ENCODE peak calls at places on chromosomes 3 and 15, in five cellular contexts. M, S, C, F and L are unnamed samples.

GRCh38 chr15:22845289-22845900 is 6.9 kb downstream of the NIPA2 start:
- DNase-seq in M (no peak), S (no peak), C (no peak), F (no peak), L (peak; percentile 20)

GRCh38 chr15:62989366-62990055 is 53.0 kb upstream of the TPM1 start:
- DNase-seq in M (no peak), S (no peak), C (no peak), F (no peak), L (peak; percentile 49)

GRCh38 chr3:9809615-9810356 is at the start of gene TTLL3:
- DNase-seq in M (peak; percentile 71), S (peak; percentile 66), C (peak; percentile 87), F (peak; percentile 84), L (peak; percentile 50)

GRCh38 chr3:152921351-152921750 is 86.4 kb downstream of the P2RY1 start:
- DNase-seq in M (no peak), S (no peak), C (no peak), F (no peak), L (no peak)

GRCh38 chr15:84765675-84766074 is 17.3 kb downstream of the ZNF592 start:
- DNase-seq in M (no peak), S (no peak), C (no peak), F (no peak), L (no peak)

GRCh38 chr3:172698650-172699049 is 12.2 kb downstream of the NCEH1 start:
- DNase-seq in M (no peak), S (no peak), C (no peak), F (no peak), L (no peak)

GRCh38 chr3:147921044-147921443 is 511.9 kb downstream of the ZIC1 start:
- DNase-seq in M (no peak), S (no peak), C (no peak), F (no peak), L (peak; percentile 59)

GRCh38 chr3:66582721-66583141 is 81.9 kb upstream of the LRIG1 start:
- DNase-seq in M (no peak), S (peak; percentile 62), C (no peak), F (no peak), L (peak; percentile 72)

GRCh38 chr3:7285502-7285901 is 424.6 kb downstream of the GRM7 start:
- DNase-seq in M (peak; percentile 2), S (no peak), C (no peak), F (peak; percentile 24), L (no peak)

GRCh38 chr15:42134617-42135243 is 21.7 kb downstream of the PLA2G4F start:
- DNase-seq in M (no peak), S (no peak), C (peak; percentile 17), F (no peak), L (no peak)

GRCh38 chr3:48428863-48429415 is 947 bp downstream of the PLXNB1 start:
- DNase-seq in M (peak; percentile 58), S (no peak), C (peak; percentile 69), F (peak; percentile 62), L (no peak)

GRCh38 chr3:152121292-152121654 is 147.5 kb upstream of the MBNL1 start:
- DNase-seq in M (no peak), S (no peak), C (no peak), F (no peak), L (peak; percentile 90)

GRCh38 chr3:172869797-172870518 is 119.4 kb downstream of the ECT2 start:
- DNase-seq in M (no peak), S (no peak), C (no peak), F (no peak), L (no peak)

GRCh38 chr15:101012326-101013040 is 93.3 kb downstream of the LRRK1 start:
- DNase-seq in M (no peak), S (no peak), C (peak; percentile 15), F (no peak), L (no peak)

GRCh38 chr15:44427756-44428724 is 611 bp downstream of the CTDSPL2 start:
- DNase-seq in M (peak; percentile 18), S (no peak), C (peak; percentile 70), F (no peak), L (peak; percentile 10)

GRCh38 chr3:154324919-154325318 is 632 bp upstream of the DHX36 start:
- DNase-seq in M (no peak), S (no peak), C (no peak), F (no peak), L (no peak)

GRCh38 chr15:24696855-24697254 is 21.3 kb downstream of the NPAP1 start:
- DNase-seq in M (no peak), S (no peak), C (no peak), F (no peak), L (no peak)

GRCh38 chr15:97140216-97140615 is 809.7 kb downstream of the NR2F2 start:
- DNase-seq in M (no peak), S (no peak), C (no peak), F (no peak), L (no peak)

GRCh38 chr3:130539005-130539404 is 22.0 kb downstream of the COL6A6 start:
- DNase-seq in M (peak; percentile 58), S (no peak), C (peak; percentile 37), F (peak; percentile 37), L (peak; percentile 31)

GRCh38 chr3:69999191-70000027 is at the start of gene SAMMSON:
- DNase-seq in M (no peak), S (no peak), C (no peak), F (no peak), L (peak; percentile 51)

GRCh38 chr3:56783644-56784451 is 17.9 kb downstream of the ARHGEF3 start:
- DNase-seq in M (no peak), S (peak; percentile 77), C (peak; percentile 76), F (peak; percentile 76), L (peak; percentile 94)

GRCh38 chr15:63524316-63525015 is 20.1 kb downstream of the USP3 start:
- DNase-seq in M (no peak), S (no peak), C (no peak), F (no peak), L (no peak)

GRCh38 chr15:59814409-59814808 is 125.3 kb upstream of the BNIP2 start:
- DNase-seq in M (no peak), S (no peak), C (no peak), F (no peak), L (no peak)

GRCh38 chr3:111681705-111682426 is 86.7 kb upstream of the ZBED2 start:
- DNase-seq in M (no peak), S (no peak), C (no peak), F (no peak), L (no peak)

GRCh38 chr3:172410702-172411477 is 37.4 kb downstream of the GHSR start:
- DNase-seq in M (no peak), S (no peak), C (no peak), F (no peak), L (no peak)

GRCh38 chr3:9994086-9994844 is 7.6 kb upstream of the EMC3 start:
- DNase-seq in M (no peak), S (no peak), C (no peak), F (no peak), L (peak; percentile 50)

GRCh38 chr3:106750092-106750491 is 627.1 kb upstream of the CCDC54 start:
- DNase-seq in M (no peak), S (no peak), C (no peak), F (no peak), L (no peak)

GRCh38 chr3:183296944-183297343 is 43.9 kb downstream of the B3GNT5 start:
- DNase-seq in M (no peak), S (no peak), C (no peak), F (no peak), L (no peak)

GRCh38 chr3:57086201-57086600 is 25.7 kb downstream of the SPATA12 start:
- DNase-seq in M (no peak), S (no peak), C (no peak), F (no peak), L (no peak)

GRCh38 chr3:185152433-185153169 is at the start of gene C3orf70:
- DNase-seq in M (peak; percentile 62), S (peak; percentile 44), C (peak; percentile 55), F (peak; percentile 39), L (peak; percentile 54)

GRCh38 chr3:10400050-10400748 is 79.3 kb upstream of the SEC13 start:
- DNase-seq in M (no peak), S (no peak), C (no peak), F (no peak), L (no peak)

GRCh38 chr15:59284768-59285368 is 78.2 kb downstream of the LDHAL6B start:
- DNase-seq in M (no peak), S (no peak), C (no peak), F (no peak), L (no peak)

DNA sequence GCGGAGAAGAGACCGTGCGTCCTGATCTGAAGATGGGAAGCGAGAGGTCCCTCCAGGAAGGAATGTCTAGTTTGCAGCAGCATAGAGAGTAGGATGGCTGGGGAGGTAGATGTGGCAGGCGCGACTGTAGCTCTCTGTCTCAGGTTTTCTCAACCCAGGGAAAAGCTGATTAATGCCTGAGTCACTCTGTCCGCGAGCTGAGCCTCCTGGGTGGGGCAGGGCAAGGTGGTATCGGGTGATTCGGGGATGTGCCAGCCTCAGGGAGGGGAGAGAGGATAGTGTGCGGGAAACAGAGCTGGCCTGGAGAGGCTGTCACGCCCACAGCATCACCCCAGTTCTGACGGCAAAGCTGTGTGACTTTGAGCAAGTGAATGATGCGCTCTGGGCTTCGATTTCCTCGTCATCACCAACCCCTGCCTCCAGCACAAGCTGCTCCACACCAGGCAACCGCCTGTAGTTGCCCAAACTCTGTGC is 28.4 kb downstream of the CPN2 start:
- DNase-seq in M (peak; percentile 25), S (no peak), C (no peak), F (no peak), L (peak; percentile 45)
- H3K4me3 ChIP-seq in M (peak overlapping the region; percentile 4), S (no peak overlapping the region), C (no peak overlapping the region), F (no peak overlapping the region), L (no peak overlapping the region)

DNA sequence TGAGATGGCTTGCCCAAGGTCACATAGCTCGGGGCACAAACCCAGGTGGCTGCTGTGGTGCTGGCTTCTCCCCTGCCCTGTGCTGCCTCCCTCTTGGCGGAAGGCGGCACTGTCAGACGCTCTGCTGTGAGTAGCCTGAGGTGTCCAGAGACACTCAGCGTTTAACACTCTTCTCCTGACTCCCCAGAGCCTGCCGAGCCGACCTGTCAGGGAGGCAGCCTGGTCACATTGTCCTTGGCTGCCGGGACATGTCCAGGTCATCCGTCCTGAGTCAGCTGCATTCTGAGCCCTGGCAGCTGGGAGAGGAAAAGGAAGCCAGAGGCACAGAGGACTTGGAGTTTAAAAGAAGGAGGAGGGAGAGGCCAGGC is 4.7 kb downstream of the LMAN1L start:
- DNase-seq in M (no peak), S (no peak), C (peak; percentile 66), F (peak; percentile 45), L (no peak)
- TF ChIP-seq CTCF in M (no peak), S (no peak), C (peak; percentile 38), F (peak; percentile 29), L (peak; percentile 25)

DNA sequence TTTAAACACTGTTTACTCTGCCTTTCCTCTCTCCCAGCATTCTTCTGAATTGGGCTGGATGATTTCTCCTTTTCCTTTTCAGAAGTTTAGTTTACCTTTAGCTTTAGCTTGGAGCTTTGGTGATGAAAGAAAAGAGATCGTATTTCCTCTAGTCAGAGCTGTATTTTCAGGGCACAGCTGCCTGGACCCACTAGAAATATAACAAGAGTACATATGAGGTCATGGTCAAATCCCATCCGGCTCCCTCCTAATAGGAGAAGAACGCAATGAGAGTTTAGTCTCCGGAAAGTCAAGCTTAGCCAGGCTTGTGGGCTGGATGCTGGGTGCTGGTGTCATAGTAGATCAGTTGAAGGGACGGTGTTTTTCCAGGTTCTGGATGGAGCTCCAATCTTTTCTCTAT is 177.1 kb upstream of the PFN2 start:
- DNase-seq in M (no peak), S (no peak), C (no peak), F (no peak), L (peak; percentile 91)
- H3K4me3 ChIP-seq in M (no peak overlapping the region), S (no peak overlapping the region), C (no peak overlapping the region), F (no peak overlapping the region), L (peak overlapping the region; percentile 6)

GRCh38 chr3:123442125-123442524 is 6.8 kb downstream of the ADCY5 start:
- DNase-seq in M (no peak), S (no peak), C (no peak), F (no peak), L (no peak)
- TF ChIP-seq CTCF in M (no peak), S (no peak), C (no peak), F (no peak), L (no peak)